ENCODE peak calls at places on chromosomes 12 and 14, in ten cellular contexts. W is heart right ventricle; Z is fibroblast of pulmonary artery; K is tibial artery; I is CD4-positive, alpha-beta T cell; G is pancreas; M is body of pancreas; P is colonic mucosa; J is fibroblast of lung; N is SK-N-SH. X is an unnamed sample.

GRCh38 chr12:53498235-53498630 is 1.0 kb downstream of the MAP3K12 start:
- DNase-seq in J (no peak), G (no peak), W (no peak), Z (no peak), M (no peak), N (no peak), K (no peak), I (no peak), P (no peak), X (no peak)

GRCh38 chr12:92595663-92596062 is 107.1 kb upstream of the PLEKHG7 start:
- DNase-seq in I (no peak), G (no peak), Z (no peak), P (no peak), J (no peak), M (no peak), K (no peak), N (no peak), W (no peak), X (no peak)

GRCh38 chr12:113888435-113888834 is 77.7 kb downstream of the RBM19 start:
- DNase-seq in I (no peak), K (no peak), N (no peak), P (no peak), W (no peak), Z (no peak), G (no peak), J (no peak), M (no peak), X (no peak)

GRCh38 chr14:104086210-104086660 is 735 bp downstream of the ASPG start:
- DNase-seq in J (no peak), I (no peak), G (peak), K (peak), M (peak), Z (no peak), W (no peak), N (peak), P (peak), X (no peak)

GRCh38 chr12:54158581-54158980 is 30.2 kb downstream of the SMUG1 start:
- DNase-seq in N (no peak), J (peak), M (no peak), Z (no peak), I (no peak), P (no peak), W (no peak), K (no peak), G (no peak), X (no peak)

GRCh38 chr14:105935384-105935783 is 409.0 kb downstream of the TMEM121 start:
- DNase-seq in P (peak), Z (no peak), I (no peak), W (no peak), M (no peak), J (no peak), G (no peak), N (no peak), K (no peak), X (no peak)

GRCh38 chr12:64240781-64241180 is 18.7 kb upstream of the KICS2 start:
- DNase-seq in M (no peak), Z (no peak), G (no peak), N (no peak), W (no peak), K (no peak), I (no peak), J (no peak), P (no peak), X (no peak)

GRCh38 chr14:24894583-24895242 is 155.2 kb downstream of the STXBP6 start:
- DNase-seq in Z (no peak), N (no peak), W (no peak), P (no peak), I (no peak), K (no peak), G (no peak), J (no peak), M (no peak), X (no peak)

GRCh38 chr12:59066445-59066844 is 146.1 kb upstream of the LRIG3 start:
- DNase-seq in N (no peak), K (no peak), M (no peak), P (no peak), Z (no peak), J (peak), G (no peak), W (no peak), I (no peak), X (no peak)

GRCh38 chr12:111645433-111645832 is 40.3 kb downstream of the BRAP start:
- DNase-seq in N (no peak), Z (no peak), J (peak), W (no peak), M (no peak), G (no peak), I (no peak), K (no peak), P (no peak), X (peak)

GRCh38 chr12:46404225-46404631 is 31.7 kb upstream of the SLC38A2 start:
- DNase-seq in N (no peak), M (no peak), K (no peak), Z (peak), W (no peak), J (peak), I (no peak), G (no peak), P (no peak), X (no peak)

DNA sequence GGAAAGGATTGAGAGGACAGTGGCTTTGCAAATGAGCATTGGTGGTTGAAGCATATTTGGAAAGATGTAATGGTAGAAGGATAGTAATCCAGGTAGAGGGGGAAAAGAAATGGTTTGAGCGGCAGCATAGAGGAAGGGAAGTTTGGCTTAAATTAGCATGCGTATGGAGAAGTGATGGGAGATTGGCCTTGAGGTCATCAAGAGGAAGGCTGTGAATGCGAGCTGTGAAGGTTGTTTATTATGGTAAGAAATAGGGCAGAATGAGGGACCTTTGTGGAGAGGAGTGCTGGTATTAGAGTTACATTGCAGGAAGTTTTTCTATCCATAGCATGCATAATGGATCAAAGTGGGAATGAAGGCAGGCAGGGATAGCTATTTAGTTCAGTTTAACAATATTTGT is 162.1 kb downstream of the TMTC2 start:
- DNase-seq in I (no peak), M (no peak), Z (no peak), K (no peak), W (no peak), P (no peak), J (no peak), N (no peak), G (no peak), X (no peak)
- TF ChIP-seq CTCF in I (no peak), M (no peak), Z (no peak), K (no peak), W (no peak), P (no peak), J (no peak), N (no peak), G (no peak), X (no peak)

GRCh38 chr14:21993070-21993469 is 319.5 kb upstream of the OR4E1 start:
- DNase-seq in G (no peak), P (no peak), W (no peak), J (no peak), N (no peak), K (no peak), I (no peak), Z (no peak), M (no peak), X (no peak)

GRCh38 chr14:21990116-21990515 is 316.5 kb upstream of the OR4E1 start:
- DNase-seq in Z (peak), N (peak), I (no peak), K (no peak), J (no peak), W (no peak), P (no peak), G (no peak), M (no peak), X (no peak)

GRCh38 chr14:21993837-21994236 is 320.2 kb upstream of the OR4E1 start:
- DNase-seq in G (no peak), N (no peak), P (no peak), W (no peak), I (no peak), J (no peak), M (no peak), Z (no peak), K (no peak), X (no peak)

GRCh38 chr14:21989090-21989489 is 315.5 kb upstream of the OR4E1 start:
- DNase-seq in G (no peak), Z (peak), W (no peak), J (no peak), N (no peak), I (no peak), K (no peak), M (no peak), P (no peak), X (no peak)

DNA sequence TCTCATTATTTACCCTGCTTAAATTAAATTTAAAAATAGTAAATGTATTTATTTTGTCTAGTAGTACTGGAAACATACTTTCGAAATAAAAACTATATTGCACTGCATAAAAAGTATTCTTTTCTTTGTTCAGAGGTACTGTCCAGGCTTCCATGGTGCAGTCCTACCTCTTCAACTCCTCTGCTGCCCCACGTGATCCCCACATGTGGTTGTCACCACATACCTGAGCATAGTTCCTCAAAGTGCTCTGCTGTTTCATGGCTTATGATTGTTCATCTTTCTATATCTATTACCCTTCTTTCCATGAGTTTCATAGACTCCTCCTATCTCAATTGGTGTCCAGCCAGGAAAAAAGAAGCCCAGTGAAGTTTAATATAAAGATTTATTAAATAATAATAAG is 317.5 kb upstream of the OR4E1 start:
- DNase-seq in P (no peak), W (no peak), I (no peak), G (no peak), J (no peak), K (no peak), M (no peak), Z (no peak), N (no peak), X (no peak)
- TF ChIP-seq CTCF in P (no peak), W (no peak), I (no peak), G (no peak), J (no peak), K (no peak), M (no peak), Z (no peak), N (no peak), X (no peak)

GRCh38 chr14:51498411-51499227 is 153.1 kb upstream of the FRMD6 start:
- DNase-seq in Z (no peak), M (no peak), K (no peak), I (no peak), J (no peak), N (no peak), W (no peak), G (no peak), P (no peak), X (no peak)
- TF ChIP-seq CTCF in Z (no peak), M (no peak), K (no peak), I (no peak), J (no peak), N (no peak), W (no peak), G (no peak), P (no peak), X (no peak)

DNA sequence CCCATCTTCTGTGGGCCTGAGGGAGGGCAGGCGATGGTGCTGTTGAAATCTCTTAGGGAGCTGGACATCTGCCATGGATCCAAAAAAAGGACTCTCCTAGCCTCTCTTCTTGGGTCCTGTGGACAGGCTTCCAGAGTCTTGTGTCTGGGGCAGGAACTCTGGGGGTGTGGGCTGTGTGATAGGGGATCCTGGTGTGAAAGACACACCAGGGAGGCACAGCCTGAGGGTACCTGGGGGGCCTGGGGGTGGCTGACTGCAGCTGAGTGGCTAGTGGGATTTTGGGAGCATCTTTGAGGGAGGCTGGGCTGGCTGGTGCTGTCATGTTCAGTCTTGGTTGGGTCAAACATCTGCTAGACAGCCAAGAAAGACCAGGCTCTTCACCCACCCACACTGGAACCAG is 1.8 kb upstream of the KRT83 start:
- DNase-seq in J (no peak), G (no peak), K (peak), Z (no peak), I (no peak), P (no peak), M (no peak), N (no peak), W (no peak), X (no peak)
- TF ChIP-seq CTCF in J (no peak), G (no peak), K (no peak), Z (no peak), I (no peak), P (no peak), M (no peak), N (no peak), W (no peak), X (no peak)

DNA sequence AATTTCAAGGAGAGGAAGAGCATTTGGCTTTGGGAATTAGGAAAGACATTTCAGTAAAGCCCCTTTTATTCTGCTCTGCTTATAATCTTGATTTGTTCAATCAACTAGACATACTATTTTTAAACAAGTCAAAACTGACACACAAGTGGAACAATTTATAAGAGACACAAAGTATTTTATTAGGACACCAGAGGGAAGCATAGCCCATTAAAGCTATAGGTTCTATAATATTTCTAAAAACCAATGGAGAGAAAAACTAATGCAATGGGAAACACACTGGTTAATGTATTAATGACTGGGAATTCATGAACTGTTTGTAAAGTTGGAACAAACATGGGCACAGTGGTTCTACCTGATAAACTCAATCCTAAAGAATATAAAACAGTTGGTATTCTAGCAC is 15.3 kb upstream of the CERS5 start:
- DNase-seq in W (no peak), M (no peak), K (no peak), G (no peak), P (no peak), J (no peak), Z (no peak), I (no peak), N (no peak), X (no peak)
- TF ChIP-seq CTCF in W (peak), M (no peak), K (peak), G (no peak), P (no peak), J (no peak), Z (no peak), I (no peak), N (peak), X (no peak)

GRCh38 chr14:97178781-97179180 is 381.6 kb downstream of the VRK1 start:
- DNase-seq in I (no peak), K (no peak), J (peak), Z (peak), P (no peak), M (no peak), W (no peak), G (no peak), N (no peak), X (no peak)

GRCh38 chr14:97177635-97178034 is 380.5 kb downstream of the VRK1 start:
- DNase-seq in G (no peak), M (no peak), J (no peak), I (no peak), Z (no peak), N (no peak), K (no peak), W (no peak), P (no peak), X (no peak)

GRCh38 chr14:97179573-97179972 is 382.4 kb downstream of the VRK1 start:
- DNase-seq in W (no peak), P (no peak), N (no peak), K (no peak), Z (no peak), G (no peak), J (peak), M (no peak), I (no peak), X (no peak)

GRCh38 chr14:97177016-97177415 is 379.8 kb downstream of the VRK1 start:
- DNase-seq in Z (no peak), N (peak), P (no peak), J (peak), M (no peak), W (no peak), K (no peak), I (peak), G (no peak), X (peak)

DNA sequence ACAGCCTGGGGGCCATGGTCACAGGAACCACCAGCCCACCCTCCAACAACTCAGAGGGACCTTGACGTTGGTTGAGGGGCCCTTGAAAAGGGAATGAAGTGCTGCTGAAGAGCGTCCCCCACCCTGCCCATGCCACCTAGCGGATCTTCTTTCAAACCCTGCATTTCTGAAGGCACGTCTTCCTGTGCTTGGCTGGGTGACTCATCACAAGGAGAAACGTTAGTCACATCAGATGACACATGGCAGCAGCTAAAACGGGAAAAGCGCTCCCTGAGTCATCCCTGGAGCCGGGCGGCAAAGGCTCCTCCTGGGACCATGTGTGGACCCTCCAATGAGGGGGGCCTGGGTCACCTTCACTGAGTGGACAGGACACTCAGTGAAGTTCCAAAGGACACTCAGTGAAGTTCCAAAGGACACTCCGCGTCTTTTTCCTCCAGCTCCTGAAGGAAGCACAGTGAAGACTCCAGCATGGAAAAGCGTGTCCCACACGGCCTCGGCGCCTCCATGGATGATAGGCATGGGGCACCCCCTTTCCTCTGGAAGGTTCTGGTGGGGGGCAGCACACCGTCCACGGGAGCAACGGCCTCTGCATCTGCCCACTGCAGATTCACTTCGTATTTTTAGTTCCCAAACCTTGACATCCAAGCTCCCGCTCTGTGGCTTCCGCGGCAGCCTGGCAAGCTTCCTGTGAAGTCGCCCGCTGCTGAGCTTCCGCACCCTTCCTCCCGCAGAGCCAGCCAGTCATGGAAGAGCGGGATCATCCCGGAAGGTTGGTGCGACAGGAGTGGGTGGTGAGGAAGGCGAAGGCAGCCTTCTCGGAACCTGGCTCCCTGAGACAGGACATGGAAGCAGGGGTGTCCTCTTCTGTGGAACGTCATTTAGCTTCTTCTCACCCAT is 383.4 kb downstream of the VRK1 start:
- DNase-seq in Z (peak), I (no peak), P (no peak), N (no peak), K (no peak), W (no peak), G (no peak), M (no peak), J (peak), X (no peak)
- TF ChIP-seq CTCF in Z (no peak), I (no peak), P (no peak), N (peak), K (no peak), W (no peak), G (no peak), M (no peak), J (no peak), X (no peak)

GRCh38 chr12:52050771-52051541 is at the start of gene NR4A1:
- DNase-seq in Z (peak), P (peak), I (peak), G (peak), N (peak), M (peak), K (peak), W (peak), J (peak), X (peak)
- TF ChIP-seq CTCF in Z (peak), P (no peak), I (no peak), G (no peak), N (peak), M (peak), K (no peak), W (peak), J (no peak), X (no peak)

DNA sequence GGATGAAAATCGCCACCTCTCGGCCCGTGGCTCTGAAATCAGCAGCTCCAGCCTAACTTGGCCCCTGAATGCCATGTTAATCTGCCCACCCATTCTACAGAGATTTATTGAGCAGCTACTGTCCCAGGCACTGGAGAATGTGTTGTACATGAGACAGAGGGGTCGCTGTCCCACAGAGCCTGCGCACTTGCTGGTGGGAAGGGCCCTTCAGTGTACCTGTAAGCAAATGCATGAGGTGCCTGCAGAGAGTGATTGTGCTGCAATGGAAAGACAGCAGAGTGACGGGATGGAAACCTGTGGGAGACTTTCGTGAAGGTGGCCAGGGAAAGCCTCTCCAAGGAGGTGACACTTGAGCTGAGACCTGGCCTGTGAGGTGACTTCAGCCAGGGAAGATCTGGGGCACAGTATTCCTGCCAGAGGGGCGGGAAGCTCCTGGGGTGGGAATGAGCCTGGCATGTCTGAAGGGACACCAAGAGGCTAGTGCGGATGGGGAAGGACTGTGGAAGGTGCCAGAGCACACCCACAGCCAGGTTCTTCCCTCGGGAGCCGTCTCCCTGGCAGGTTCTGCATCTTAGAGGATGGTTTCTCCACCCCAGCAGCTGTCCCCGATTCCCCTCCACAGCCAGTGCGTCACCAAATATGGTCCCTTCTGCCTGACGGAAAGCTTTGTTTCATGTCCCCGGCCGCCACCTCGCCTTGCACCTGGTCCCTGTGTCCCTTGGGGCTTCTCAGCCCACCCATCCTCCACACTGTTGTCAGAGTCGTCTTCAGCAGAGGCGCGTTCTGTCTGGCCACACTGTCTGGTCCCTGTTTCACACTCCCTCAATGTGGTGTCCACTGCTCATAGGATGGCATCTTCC is 8.7 kb downstream of the SMIM41 start:
- DNase-seq in G (no peak), Z (no peak), N (peak), K (no peak), J (no peak), P (no peak), I (no peak), W (no peak), M (no peak), X (no peak)
- TF ChIP-seq CTCF in G (no peak), Z (no peak), N (no peak), K (no peak), J (no peak), P (no peak), I (no peak), W (no peak), M (no peak), X (no peak)

GRCh38 chr14:67137744-67138371 is 51.4 kb upstream of the GARIN2 start:
- DNase-seq in K (no peak), J (peak), G (no peak), I (no peak), M (no peak), W (no peak), N (peak), P (no peak), Z (peak), X (no peak)
- TF ChIP-seq CTCF in K (no peak), J (no peak), G (peak), I (peak), M (peak), W (peak), N (peak), P (peak), Z (peak), X (peak)

X was measured in Calu3.